ENCODE peak calls at places on chromosome 19, in nine cellular contexts. One of them, this sample, is unnamed.

GRCh38 chr19:51366050-51366998 is at the start of gene ETFB:
- DNase-seq in tibial nerve: peak; percentile 98
- DNase-seq in stomach: peak; percentile 98
- DNase-seq in K562: peak; percentile 98
- DNase-seq in ovary: peak; percentile 98
- DNase-seq in transverse colon: peak; percentile 99
- DNase-seq in upper lobe of left lung: peak; percentile 99
- DNase-seq in A549: peak; percentile 99
- DNase-seq in suprapubic skin: peak; percentile 99
- DNase-seq in this sample: peak; percentile 100

GRCh38 chr19:7456964-7457541 is 31.8 kb downstream of the PEX11G start:
- DNase-seq in K562: no peak
- DNase-seq in stomach: no peak
- DNase-seq in A549: no peak
- DNase-seq in ovary: no peak
- DNase-seq in upper lobe of left lung: no peak
- DNase-seq in suprapubic skin: no peak
- DNase-seq in tibial nerve: no peak
- DNase-seq in transverse colon: no peak
- DNase-seq in this sample: no peak

GRCh38 chr19:403221-404036 is 5.5 kb downstream of the C2CD4C start:
- DNase-seq in upper lobe of left lung: peak; percentile 13
- DNase-seq in tibial nerve: no peak
- DNase-seq in ovary: no peak
- DNase-seq in transverse colon: no peak
- DNase-seq in K562: no peak
- DNase-seq in suprapubic skin: no peak
- DNase-seq in A549: no peak
- DNase-seq in stomach: no peak
- DNase-seq in this sample: no peak

GRCh38 chr19:4933528-4933927 is 24.2 kb downstream of the UHRF1 start:
- DNase-seq in ovary: no peak
- DNase-seq in stomach: peak; percentile 47
- DNase-seq in suprapubic skin: no peak
- DNase-seq in tibial nerve: peak; percentile 40
- DNase-seq in A549: no peak
- DNase-seq in K562: no peak
- DNase-seq in transverse colon: peak; percentile 25
- DNase-seq in upper lobe of left lung: no peak
- DNase-seq in this sample: no peak

GRCh38 chr19:46635920-46636761 is at the start of gene GNG8:
- DNase-seq in ovary: no peak
- DNase-seq in K562: peak; percentile 54
- DNase-seq in transverse colon: no peak
- DNase-seq in stomach: no peak
- DNase-seq in upper lobe of left lung: no peak
- DNase-seq in A549: no peak
- DNase-seq in suprapubic skin: no peak
- DNase-seq in tibial nerve: no peak
- DNase-seq in this sample: no peak

GRCh38 chr19:15622991-15623390 is 8.0 kb downstream of the CYP4F8 start:
- DNase-seq in tibial nerve: no peak
- DNase-seq in suprapubic skin: no peak
- DNase-seq in ovary: no peak
- DNase-seq in K562: no peak
- DNase-seq in upper lobe of left lung: no peak
- DNase-seq in stomach: no peak
- DNase-seq in A549: no peak
- DNase-seq in transverse colon: peak; percentile 57
- DNase-seq in this sample: no peak

GRCh38 chr19:47418595-47419036 is 711 bp downstream of the MEIS3 start:
- DNase-seq in suprapubic skin: no peak
- DNase-seq in tibial nerve: no peak
- DNase-seq in transverse colon: no peak
- DNase-seq in ovary: no peak
- DNase-seq in K562: no peak
- DNase-seq in upper lobe of left lung: no peak
- DNase-seq in A549: no peak
- DNase-seq in stomach: no peak
- DNase-seq in this sample: no peak

GRCh38 chr19:40416918-40417713 is 3.9 kb upstream of the PRX start:
- DNase-seq in A549: no peak
- DNase-seq in upper lobe of left lung: peak; percentile 62
- DNase-seq in suprapubic skin: no peak
- DNase-seq in tibial nerve: peak; percentile 46
- DNase-seq in ovary: no peak
- DNase-seq in stomach: peak; percentile 44
- DNase-seq in transverse colon: peak; percentile 60
- DNase-seq in K562: peak; percentile 69
- DNase-seq in this sample: peak; percentile 85

GRCh38 chr19:47444388-47444821 is 25.1 kb upstream of the MEIS3 start:
- DNase-seq in upper lobe of left lung: no peak
- DNase-seq in tibial nerve: no peak
- DNase-seq in suprapubic skin: no peak
- DNase-seq in K562: peak; percentile 58
- DNase-seq in A549: no peak
- DNase-seq in stomach: no peak
- DNase-seq in ovary: no peak
- DNase-seq in transverse colon: no peak
- DNase-seq in this sample: no peak

GRCh38 chr19:48815870-48816501 is 5.2 kb upstream of the BCAT2 start:
- DNase-seq in A549: peak; percentile 71
- DNase-seq in suprapubic skin: no peak
- DNase-seq in upper lobe of left lung: peak; percentile 65
- DNase-seq in tibial nerve: no peak
- DNase-seq in transverse colon: no peak
- DNase-seq in K562: peak; percentile 24
- DNase-seq in ovary: no peak
- DNase-seq in stomach: peak; percentile 62
- DNase-seq in this sample: no peak

GRCh38 chr19:291561-292280 is 518 bp upstream of the PLPP2 start:
- DNase-seq in upper lobe of left lung: no peak
- DNase-seq in K562: peak; percentile 53
- DNase-seq in tibial nerve: no peak
- DNase-seq in ovary: no peak
- DNase-seq in suprapubic skin: peak; percentile 70
- DNase-seq in A549: no peak
- DNase-seq in stomach: peak; percentile 48
- DNase-seq in transverse colon: peak; percentile 55
- DNase-seq in this sample: peak; percentile 59

GRCh38 chr19:39937094-39937493 is 2.7 kb upstream of the FCGBP start:
- DNase-seq in A549: no peak
- DNase-seq in transverse colon: no peak
- DNase-seq in suprapubic skin: no peak
- DNase-seq in ovary: no peak
- DNase-seq in upper lobe of left lung: no peak
- DNase-seq in tibial nerve: no peak
- DNase-seq in K562: no peak
- DNase-seq in stomach: no peak
- DNase-seq in this sample: no peak

GRCh38 chr19:37988758-37989635 is 82.0 kb downstream of the SIPA1L3 start:
- DNase-seq in A549: no peak
- DNase-seq in suprapubic skin: no peak
- DNase-seq in tibial nerve: no peak
- DNase-seq in ovary: no peak
- DNase-seq in transverse colon: no peak
- DNase-seq in stomach: no peak
- DNase-seq in K562: no peak
- DNase-seq in upper lobe of left lung: no peak
- DNase-seq in this sample: no peak

GRCh38 chr19:16326401-16327130 is 1.9 kb downstream of the KLF2 start:
- DNase-seq in K562: no peak
- DNase-seq in stomach: no peak
- DNase-seq in tibial nerve: no peak
- DNase-seq in upper lobe of left lung: peak; percentile 31
- DNase-seq in suprapubic skin: no peak
- DNase-seq in A549: no peak
- DNase-seq in ovary: peak; percentile 56
- DNase-seq in transverse colon: peak; percentile 55
- DNase-seq in this sample: no peak

GRCh38 chr19:41872384-41872774 is 4.7 kb upstream of the CD79A start:
- DNase-seq in ovary: no peak
- DNase-seq in A549: no peak
- DNase-seq in suprapubic skin: no peak
- DNase-seq in transverse colon: no peak
- DNase-seq in tibial nerve: no peak
- DNase-seq in upper lobe of left lung: no peak
- DNase-seq in K562: no peak
- DNase-seq in stomach: no peak
- DNase-seq in this sample: no peak

GRCh38 chr19:8392017-8392591 is 1.9 kb downstream of the RAB11B start:
- DNase-seq in upper lobe of left lung: peak; percentile 74
- DNase-seq in tibial nerve: no peak
- DNase-seq in A549: no peak
- DNase-seq in suprapubic skin: no peak
- DNase-seq in K562: no peak
- DNase-seq in transverse colon: no peak
- DNase-seq in ovary: peak; percentile 51
- DNase-seq in stomach: peak; percentile 81
- DNase-seq in this sample: peak; percentile 83

GRCh38 chr19:39498262-39499081 is at the start of gene DLL3:
- DNase-seq in K562: peak; percentile 57
- DNase-seq in stomach: no peak
- DNase-seq in upper lobe of left lung: no peak
- DNase-seq in tibial nerve: no peak
- DNase-seq in suprapubic skin: no peak
- DNase-seq in A549: no peak
- DNase-seq in ovary: no peak
- DNase-seq in transverse colon: no peak
- DNase-seq in this sample: no peak

GRCh38 chr19:18293642-18294466 is 12.4 kb upstream of the JUND start:
- DNase-seq in transverse colon: no peak
- DNase-seq in A549: no peak
- DNase-seq in tibial nerve: no peak
- DNase-seq in K562: no peak
- DNase-seq in upper lobe of left lung: no peak
- DNase-seq in stomach: no peak
- DNase-seq in suprapubic skin: no peak
- DNase-seq in ovary: peak; percentile 51
- DNase-seq in this sample: no peak
- H3K4me3 ChIP-seq in transverse colon: no peak overlapping the region
- H3K4me3 ChIP-seq in A549: peak overlapping the region; percentile 56
- H3K4me3 ChIP-seq in tibial nerve: no peak overlapping the region
- H3K4me3 ChIP-seq in K562: peak overlapping the region; percentile 64
- H3K4me3 ChIP-seq in upper lobe of left lung: peak overlapping the region; percentile 67
- H3K4me3 ChIP-seq in stomach: peak overlapping the region; percentile 58
- H3K4me3 ChIP-seq in suprapubic skin: peak overlapping the region; percentile 72
- H3K4me3 ChIP-seq in ovary: no peak overlapping the region
- H3K4me3 ChIP-seq in this sample: no peak overlapping the region

DNA sequence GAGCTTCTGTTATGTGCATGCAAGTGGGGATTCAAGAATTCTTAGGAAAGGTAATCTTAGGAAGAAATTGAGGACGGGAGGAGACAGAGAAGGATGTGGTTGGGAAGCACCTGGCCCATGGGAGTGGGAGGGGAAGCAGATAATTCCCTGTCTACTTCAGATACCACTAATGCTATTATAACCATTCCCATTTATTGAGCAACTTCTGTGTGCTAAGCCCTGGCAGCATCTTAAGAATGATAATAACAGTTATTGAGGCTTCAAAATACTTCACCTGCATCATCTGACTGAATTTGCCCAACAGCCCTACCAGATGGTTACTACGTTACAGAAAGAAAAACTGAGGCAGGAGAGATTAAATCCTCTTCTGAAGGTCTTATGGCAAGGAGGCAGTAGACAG is 1.4 kb downstream of the EPS8L1 start:
- DNase-seq in tibial nerve: no peak
- DNase-seq in A549: no peak
- DNase-seq in transverse colon: no peak
- DNase-seq in upper lobe of left lung: no peak
- DNase-seq in K562: no peak
- DNase-seq in stomach: no peak
- DNase-seq in suprapubic skin: no peak
- DNase-seq in ovary: no peak
- DNase-seq in this sample: no peak
- TF ChIP-seq EP300 in tibial nerve: no peak
- TF ChIP-seq EP300 in A549: no peak
- TF ChIP-seq EP300 in transverse colon: no peak
- TF ChIP-seq EP300 in upper lobe of left lung: no peak
- TF ChIP-seq EP300 in K562: no peak
- TF ChIP-seq EP300 in stomach: no peak
- TF ChIP-seq EP300 in suprapubic skin: no peak
- TF ChIP-seq EP300 in ovary: no peak
- TF ChIP-seq EP300 in this sample: no peak

DNA sequence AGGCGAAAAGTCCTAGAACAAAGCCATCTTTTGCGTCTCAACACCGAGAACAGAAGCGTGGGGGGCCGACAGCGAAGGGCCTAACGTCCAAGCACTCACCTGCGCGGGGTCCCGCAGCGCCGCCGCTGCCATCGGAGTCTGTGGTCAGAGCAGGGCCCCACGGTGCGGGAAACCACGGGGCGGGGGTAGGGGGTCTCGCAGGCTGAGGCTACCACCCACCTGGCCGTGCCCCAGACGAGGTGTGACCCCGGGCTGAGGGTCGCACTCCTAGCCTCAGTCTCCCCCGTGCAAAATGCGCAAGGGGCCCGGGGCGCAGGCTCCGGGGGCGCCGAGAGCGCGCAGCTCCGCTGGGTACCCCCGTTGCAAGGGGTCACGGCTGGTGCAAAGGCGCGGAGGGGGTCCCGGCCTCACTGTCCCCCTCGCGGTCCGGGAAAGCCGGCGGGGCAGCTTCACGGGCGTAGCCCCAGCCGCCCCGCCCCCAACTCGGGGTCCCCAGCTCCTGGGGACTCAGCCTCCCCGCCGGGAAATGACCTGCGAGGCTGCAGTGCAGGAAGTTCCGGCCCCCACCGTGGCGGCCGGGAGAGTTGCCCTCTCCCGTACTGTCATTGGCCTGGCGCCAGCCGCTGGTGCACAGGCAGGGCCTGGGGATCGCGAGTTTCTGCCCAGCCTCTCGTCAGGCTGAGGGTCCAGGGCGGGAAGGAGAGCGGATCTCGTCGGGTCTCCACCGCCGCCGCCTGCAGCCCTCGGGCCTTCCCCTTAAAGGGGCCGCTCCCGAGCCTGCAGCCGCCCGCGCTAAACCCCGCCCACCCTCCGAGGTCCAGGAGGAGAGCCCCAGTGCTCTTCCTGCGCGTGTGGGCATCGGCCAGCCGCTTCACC is at the start of gene ZNF792:
- DNase-seq in suprapubic skin: no peak
- DNase-seq in transverse colon: peak; percentile 73
- DNase-seq in A549: peak; percentile 94
- DNase-seq in tibial nerve: peak; percentile 23
- DNase-seq in ovary: peak; percentile 71
- DNase-seq in K562: peak; percentile 78
- DNase-seq in stomach: peak; percentile 70
- DNase-seq in upper lobe of left lung: peak; percentile 75
- DNase-seq in this sample: peak; percentile 78
- TF ChIP-seq POLR2A in suprapubic skin: no peak
- TF ChIP-seq POLR2A in transverse colon: peak; percentile 21
- TF ChIP-seq POLR2A in A549: peak; percentile 77
- TF ChIP-seq POLR2A in tibial nerve: no peak
- TF ChIP-seq POLR2A in ovary: no peak
- TF ChIP-seq POLR2A in K562: peak; percentile 69
- TF ChIP-seq POLR2A in stomach: no peak
- TF ChIP-seq POLR2A in upper lobe of left lung: no peak
- TF ChIP-seq POLR2A in this sample: no peak

DNA sequence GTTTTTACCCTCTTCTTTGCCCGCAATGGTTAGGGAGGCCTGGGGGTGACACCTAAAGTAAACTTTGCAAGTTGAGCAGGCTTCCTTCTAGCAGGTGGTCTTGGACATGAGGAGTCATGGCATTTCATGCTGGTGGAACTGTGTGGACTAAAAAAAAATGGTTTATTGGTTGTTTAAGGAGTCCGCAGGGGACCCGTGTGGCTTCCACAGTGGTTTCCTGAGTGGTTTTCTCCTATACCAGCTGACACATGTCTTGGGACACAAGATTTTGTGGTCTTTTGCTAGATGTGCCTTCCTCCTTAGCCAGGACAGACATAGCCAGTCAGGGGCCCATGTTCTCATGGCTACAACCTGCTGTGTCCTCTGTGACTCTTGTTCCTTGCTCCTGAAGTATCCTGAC is 1.5 kb downstream of the ZNF543 start:
- DNase-seq in upper lobe of left lung: no peak
- DNase-seq in A549: no peak
- DNase-seq in transverse colon: no peak
- DNase-seq in suprapubic skin: no peak
- DNase-seq in tibial nerve: no peak
- DNase-seq in ovary: no peak
- DNase-seq in stomach: no peak
- DNase-seq in K562: no peak
- DNase-seq in this sample: no peak
- H3K4me3 ChIP-seq in upper lobe of left lung: peak overlapping the region; percentile 97
- H3K4me3 ChIP-seq in A549: no peak overlapping the region
- H3K4me3 ChIP-seq in transverse colon: no peak overlapping the region
- H3K4me3 ChIP-seq in suprapubic skin: peak overlapping the region; percentile 68
- H3K4me3 ChIP-seq in tibial nerve: no peak overlapping the region
- H3K4me3 ChIP-seq in ovary: no peak overlapping the region
- H3K4me3 ChIP-seq in stomach: peak overlapping the region; percentile 83
- H3K4me3 ChIP-seq in K562: peak overlapping the region; percentile 82
- H3K4me3 ChIP-seq in this sample: peak overlapping the region; percentile 94